ENCODE peak calls at places on chromosomes 7 and 10, in eight cellular contexts. Q, M, Y, G, E, C, P and O are unnamed samples.

GRCh38 chr10:44284198-44285084 is 100.5 kb downstream of the CXCL12 start:
- DNase-seq in Y (no peak), E (no peak), P (no peak), G (no peak), M (no peak), Q (no peak), C (no peak), O (no peak)

GRCh38 chr7:22563115-22563514 is 63.1 kb upstream of the STEAP1B start:
- DNase-seq in Q (no peak), P (no peak), M (peak), C (no peak), G (no peak), Y (no peak), E (no peak), O (no peak)

GRCh38 chr7:99120503-99120902 is 23.4 kb downstream of the SMURF1 start:
- DNase-seq in Q (no peak), G (no peak), P (no peak), Y (no peak), M (no peak), C (no peak), E (no peak), O (no peak)

GRCh38 chr7:1546274-1546908 is 9.6 kb downstream of the TMEM184A start:
- DNase-seq in C (no peak), Q (no peak), M (no peak), Y (no peak), P (peak), E (no peak), G (no peak), O (no peak)

GRCh38 chr10:60238408-60239100 is 151.1 kb downstream of the ANK3 start:
- DNase-seq in G (peak), M (no peak), C (peak), E (peak), Q (peak), P (no peak), Y (no peak), O (peak)

GRCh38 chr7:36155811-36156361 is 2.8 kb downstream of the EEPD1 start:
- DNase-seq in G (no peak), E (no peak), Q (peak), P (peak), Y (no peak), C (peak), M (peak), O (no peak)

GRCh38 chr7:46839651-46840050 is 742.3 kb downstream of the TNS3 start:
- DNase-seq in G (peak), Y (no peak), M (no peak), P (no peak), E (no peak), Q (no peak), C (no peak), O (peak)

GRCh38 chr7:123979876-123980275 is 53.0 kb downstream of the TMEM229A start:
- DNase-seq in P (peak), C (no peak), Q (no peak), E (no peak), G (peak), M (no peak), Y (no peak), O (no peak)

GRCh38 chr10:77902159-77902558 is 24.4 kb downstream of the DLG5 start:
- DNase-seq in M (no peak), Q (no peak), G (no peak), P (no peak), C (no peak), E (no peak), Y (no peak), O (no peak)

GRCh38 chr7:19113855-19114590 is 3.4 kb downstream of the TWIST1 start:
- DNase-seq in Y (no peak), C (no peak), P (no peak), Q (no peak), M (no peak), E (peak), G (peak), O (no peak)

GRCh38 chr10:124497196-124497990 is 35.8 kb downstream of the LHPP start:
- DNase-seq in E (no peak), C (peak), P (peak), M (no peak), Q (no peak), Y (no peak), G (no peak), O (no peak)

GRCh38 chr7:74141705-74142104 is 32.5 kb upstream of the EIF4H start:
- DNase-seq in E (no peak), M (no peak), Y (no peak), P (no peak), G (peak), C (no peak), Q (no peak), O (peak)

GRCh38 chr10:47262606-47263295 is 37.2 kb upstream of the GDF10 start:
- DNase-seq in P (no peak), Q (no peak), C (no peak), E (no peak), G (no peak), Y (no peak), M (no peak), O (no peak)

GRCh38 chr10:130175074-130175473 is 38.9 kb downstream of the GLRX3 start:
- DNase-seq in G (no peak), P (no peak), E (no peak), Y (no peak), C (no peak), M (no peak), Q (no peak), O (no peak)

GRCh38 chr7:136870799-136871487 is 2.5 kb downstream of the CHRM2 start:
- DNase-seq in M (no peak), G (no peak), Q (no peak), Y (no peak), C (peak), E (no peak), P (peak), O (no peak)

GRCh38 chr7:125061776-125062397 is 132.3 kb upstream of the POT1 start:
- DNase-seq in M (no peak), Y (no peak), G (peak), C (no peak), P (no peak), E (peak), Q (peak), O (peak)

GRCh38 chr10:31484407-31485135 is 165.6 kb downstream of the ZEB1 start:
- DNase-seq in G (no peak), C (no peak), M (no peak), P (no peak), Q (no peak), Y (no peak), E (no peak), O (no peak)

GRCh38 chr10:131072651-131073468 is 238.7 kb downstream of the TCERG1L start:
- DNase-seq in C (no peak), M (no peak), P (no peak), G (no peak), E (no peak), Q (no peak), Y (no peak), O (no peak)

GRCh38 chr7:47556511-47557180 is 25.3 kb downstream of the TNS3 start:
- DNase-seq in P (peak), M (no peak), G (no peak), C (no peak), Q (no peak), E (no peak), Y (no peak), O (no peak)

GRCh38 chr7:1639578-1640175 is 30.4 kb upstream of the ELFN1 start:
- DNase-seq in P (no peak), C (no peak), E (no peak), Y (no peak), Q (no peak), G (no peak), M (no peak), O (no peak)

GRCh38 chr7:8411103-8411502 is 22.3 kb upstream of the NXPH1 start:
- DNase-seq in G (no peak), P (no peak), E (no peak), C (no peak), M (no peak), Y (no peak), Q (no peak), O (no peak)

GRCh38 chr7:20598479-20599419 is 16.7 kb upstream of the ABCB5 start:
- DNase-seq in Q (peak), C (no peak), G (peak), E (peak), M (peak), P (no peak), Y (no peak), O (peak)

GRCh38 chr7:4702961-4703512 is 20.9 kb downstream of the FOXK1 start:
- DNase-seq in Q (no peak), C (no peak), P (no peak), G (no peak), E (no peak), M (no peak), Y (no peak), O (no peak)

GRCh38 chr10:26739087-26739631 is 41.7 kb downstream of the PDSS1 start:
- DNase-seq in E (no peak), M (no peak), P (no peak), Q (no peak), C (no peak), Y (no peak), G (no peak), O (no peak)

GRCh38 chr10:57015595-57016303 is 654.7 kb upstream of the ZWINT start:
- DNase-seq in G (no peak), E (no peak), M (peak), Y (no peak), C (peak), P (no peak), Q (no peak), O (no peak)

GRCh38 chr7:208128-208673 is 15.8 kb downstream of the FAM20C start:
- DNase-seq in M (no peak), E (no peak), P (no peak), G (no peak), Q (no peak), Y (no peak), C (no peak), O (no peak)

GRCh38 chr7:88034083-88034695 is 100.1 kb downstream of the ADAM22 start:
- DNase-seq in E (no peak), G (no peak), M (no peak), Q (no peak), P (no peak), C (no peak), Y (no peak), O (no peak)

GRCh38 chr7:155166108-155166507 is 96.0 kb downstream of the HTR5A start:
- DNase-seq in Q (no peak), Y (no peak), P (no peak), G (no peak), M (no peak), C (no peak), E (no peak), O (no peak)

GRCh38 chr7:17584822-17585221 is 286.4 kb downstream of the AHR start:
- DNase-seq in M (no peak), E (no peak), Y (no peak), P (no peak), C (no peak), Q (no peak), G (peak), O (peak)

GRCh38 chr10:110918633-110919348 is at the start of gene BBIP1:
- DNase-seq in G (peak), Q (peak), Y (peak), M (peak), E (peak), P (peak), C (no peak), O (peak)

GRCh38 chr7:50492770-50493519 is 42.8 kb upstream of the FIGNL1 start:
- DNase-seq in G (no peak), M (no peak), Y (no peak), C (no peak), E (no peak), P (no peak), Q (no peak), O (no peak)

GRCh38 chr10:5647507-5648240 is 18.7 kb downstream of the ASB13 start:
- DNase-seq in C (no peak), Q (no peak), M (no peak), E (no peak), Y (no peak), G (no peak), P (no peak), O (no peak)